ENCODE peak calls at places on chromosome 17, in six cellular contexts. X is IMR-90, L is AG04450, K is ovary, R is neural progenitor cell, I is heart left ventricle. D is an unnamed sample.

GRCh38 chr17:61128671-61129115 is 270.9 kb upstream of the TBX2 start:
- DNase-seq in R (no peak), L (no peak), K (no peak), I (peak; percentile 23), X (peak; percentile 52), D (no peak)

GRCh38 chr17:74419862-74420492 is 11.9 kb upstream of the GPRC5C start:
- DNase-seq in L (no peak), I (no peak), K (no peak), R (no peak), X (no peak), D (no peak)

GRCh38 chr17:80328620-80329380 is 68.1 kb downstream of the RNF213 start:
- DNase-seq in R (no peak), X (no peak), L (no peak), I (no peak), K (no peak), D (no peak)

GRCh38 chr17:8020251-8020650 is 17.8 kb downstream of the GUCY2D start:
- DNase-seq in R (no peak), X (no peak), I (no peak), L (no peak), K (no peak), D (no peak)

GRCh38 chr17:59375858-59376257 is 44.4 kb downstream of the YPEL2 start:
- DNase-seq in I (no peak), K (no peak), L (no peak), R (no peak), X (no peak), D (no peak)

GRCh38 chr17:58345500-58345899 is 6.5 kb downstream of the SUPT4H1 start:
- DNase-seq in R (no peak), I (no peak), X (no peak), L (no peak), K (no peak), D (no peak)

GRCh38 chr17:51397361-51398127 is 137.2 kb downstream of the UTP18 start:
- DNase-seq in I (no peak), X (peak; percentile 45), L (no peak), K (no peak), R (no peak), D (no peak)

GRCh38 chr17:49132699-49133364 is at the start of gene B4GALNT2:
- DNase-seq in R (peak; percentile 71), L (no peak), X (no peak), K (no peak), I (no peak), D (no peak)

GRCh38 chr17:2057130-2057713 is 2.3 kb downstream of the HIC1 start:
- DNase-seq in L (no peak), I (no peak), R (peak; percentile 73), X (no peak), K (no peak), D (no peak)

GRCh38 chr17:74598346-74599022 is 6.4 kb upstream of the CD300LD start:
- DNase-seq in K (no peak), I (no peak), R (no peak), X (no peak), L (no peak), D (no peak)

GRCh38 chr17:45294506-45294905 is 22.3 kb downstream of the MAP3K14 start:
- DNase-seq in I (peak; percentile 57), L (peak; percentile 50), K (no peak), R (no peak), X (peak; percentile 88), D (no peak)

GRCh38 chr17:7042507-7043194 is 1.2 kb downstream of the SLC16A11 start:
- DNase-seq in K (no peak), X (no peak), I (no peak), L (no peak), R (peak; percentile 41), D (no peak)

GRCh38 chr17:58666858-58667267 is 25.0 kb downstream of the TEX14 start:
- DNase-seq in K (peak; percentile 73), L (no peak), X (peak; percentile 79), I (peak; percentile 82), R (no peak), D (peak; percentile 6)

GRCh38 chr17:72624652-72625051 is 467.8 kb downstream of the SLC39A11 start:
- DNase-seq in X (no peak), I (no peak), L (no peak), R (no peak), K (no peak), D (no peak)

GRCh38 chr17:41421116-41421515 is 3.3 kb downstream of the KRT37 start:
- DNase-seq in K (no peak), X (peak; percentile 77), I (no peak), L (no peak), R (no peak), D (no peak)

GRCh38 chr17:38578229-38578628 is 27.5 kb downstream of the SRCIN1 start:
- DNase-seq in L (no peak), R (peak; percentile 72), I (no peak), K (no peak), X (no peak), D (no peak)

GRCh38 chr17:62791235-62792121 is 16.6 kb downstream of the MARCHF10 start:
- DNase-seq in I (no peak), K (no peak), X (peak; percentile 95), R (no peak), L (peak; percentile 85), D (no peak)

GRCh38 chr17:77374170-77374936 is 233.6 kb downstream of the SEC14L1 start:
- DNase-seq in I (peak; percentile 88), R (peak; percentile 96), K (peak; percentile 84), X (peak; percentile 86), L (peak; percentile 74), D (no peak)

GRCh38 chr17:42436401-42436800 is 13.3 kb upstream of the CAVIN1 start:
- DNase-seq in X (peak; percentile 99), K (peak; percentile 48), L (peak; percentile 94), I (peak; percentile 68), R (no peak), D (no peak)

GRCh38 chr17:40361925-40362695 is 2.4 kb downstream of the GJD3 start:
- DNase-seq in X (no peak), I (no peak), K (no peak), L (no peak), R (no peak), D (no peak)

GRCh38 chr17:40281663-40282062 is 6.0 kb upstream of the CDC6 start:
- DNase-seq in K (no peak), I (no peak), R (no peak), X (no peak), L (no peak), D (no peak)

GRCh38 chr17:59830846-59831486 is 61.8 kb downstream of the TUBD1 start:
- DNase-seq in R (no peak), K (no peak), X (no peak), L (no peak), I (peak; percentile 10), D (no peak)

GRCh38 chr17:31095239-31096105 is 695 bp downstream of the NF1 start:
- DNase-seq in X (peak; percentile 47), R (peak; percentile 93), I (peak; percentile 55), L (no peak), K (peak; percentile 67), D (no peak)

GRCh38 chr17:14775761-14776492 is 475.0 kb downstream of the HS3ST3B1 start:
- DNase-seq in I (no peak), L (no peak), R (no peak), X (no peak), K (no peak), D (no peak)

GRCh38 chr17:8185580-8186445 is 4.2 kb downstream of the BORCS6 start:
- DNase-seq in X (peak; percentile 57), I (peak; percentile 91), L (peak; percentile 32), K (peak; percentile 92), R (peak; percentile 88), D (peak; percentile 84)

GRCh38 chr17:9890124-9890523 is 14.9 kb downstream of the RCVRN start:
- DNase-seq in K (no peak), I (no peak), R (peak; percentile 75), X (no peak), L (no peak), D (no peak)

GRCh38 chr17:64091116-64091515 is 38.8 kb downstream of the ERN1 start:
- DNase-seq in R (no peak), I (no peak), X (peak; percentile 61), K (no peak), L (no peak), D (no peak)

GRCh38 chr17:2337811-2338657 is 733 bp downstream of the SGSM2 start:
- DNase-seq in L (no peak), X (peak; percentile 44), I (peak; percentile 61), K (peak; percentile 72), R (peak; percentile 73), D (no peak)

GRCh38 chr17:76032073-76032779 is 5.1 kb upstream of the EVPL start:
- DNase-seq in X (no peak), K (no peak), R (no peak), I (no peak), L (no peak), D (no peak)
- H3K27ac ChIP-seq in X (no peak overlapping the region), K (no peak overlapping the region), R (no peak overlapping the region), I (no peak overlapping the region), L (no peak overlapping the region), D (no peak overlapping the region)

DNA sequence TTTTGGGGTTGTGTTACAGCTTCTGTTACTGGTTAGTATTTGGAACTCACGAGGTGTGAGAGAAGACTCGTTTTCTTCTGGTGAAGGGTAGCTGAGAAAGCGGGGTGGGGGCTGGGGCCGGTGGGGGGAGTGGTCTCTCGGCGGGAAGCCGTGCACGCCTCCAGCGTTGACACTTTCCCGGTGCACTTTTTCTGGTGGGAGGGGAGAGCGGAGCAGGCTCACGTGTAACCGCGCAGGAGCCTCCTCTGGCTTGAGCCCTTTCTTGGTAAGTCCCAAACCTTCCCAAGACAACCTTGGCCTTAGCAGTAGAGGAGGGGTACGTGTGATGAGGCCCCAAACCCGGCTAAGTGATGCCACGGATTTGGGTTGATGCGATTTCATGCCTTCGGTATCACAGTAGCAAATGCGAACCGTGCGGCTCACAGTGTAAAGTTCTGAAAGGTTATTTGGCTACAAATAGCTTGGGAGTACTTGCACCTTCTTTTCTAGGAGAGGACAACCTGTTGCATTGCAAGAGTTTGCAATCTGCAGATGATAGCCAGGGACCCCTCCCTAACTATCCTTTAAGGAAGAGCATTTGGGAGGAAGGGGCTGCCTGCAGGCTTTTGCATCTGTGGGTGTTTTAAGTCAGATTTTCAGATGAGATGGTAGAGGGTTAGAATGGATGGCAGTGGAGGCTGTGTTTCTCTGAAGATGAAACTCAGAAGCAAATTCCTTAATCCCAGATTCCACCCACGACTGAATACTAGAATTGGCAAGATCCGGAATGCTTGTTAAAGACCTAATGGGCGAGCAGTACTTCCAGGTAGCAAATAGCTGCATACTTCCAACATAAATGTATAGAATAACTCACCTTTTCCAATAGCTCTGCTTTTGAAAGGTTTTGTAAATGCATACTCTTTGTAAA is 1.5 kb downstream of the HLF start:
- DNase-seq in X (no peak), K (peak; percentile 64), L (no peak), R (peak; percentile 38), I (peak; percentile 32), D (peak; percentile 47)
- H3K27ac ChIP-seq in X (no peak overlapping the region), K (peak overlapping the region; percentile 87), L (no peak overlapping the region), R (no peak overlapping the region), I (peak overlapping the region; percentile 60), D (peak overlapping the region; percentile 58)

GRCh38 chr17:81468111-81468764 is 44.4 kb downstream of the ACTG1 start:
- DNase-seq in I (no peak), R (no peak), L (no peak), X (no peak), K (no peak), D (no peak)
- H3K27ac ChIP-seq in I (no peak overlapping the region), R (no peak overlapping the region), L (no peak overlapping the region), X (no peak overlapping the region), K (no peak overlapping the region), D (no peak overlapping the region)

DNA sequence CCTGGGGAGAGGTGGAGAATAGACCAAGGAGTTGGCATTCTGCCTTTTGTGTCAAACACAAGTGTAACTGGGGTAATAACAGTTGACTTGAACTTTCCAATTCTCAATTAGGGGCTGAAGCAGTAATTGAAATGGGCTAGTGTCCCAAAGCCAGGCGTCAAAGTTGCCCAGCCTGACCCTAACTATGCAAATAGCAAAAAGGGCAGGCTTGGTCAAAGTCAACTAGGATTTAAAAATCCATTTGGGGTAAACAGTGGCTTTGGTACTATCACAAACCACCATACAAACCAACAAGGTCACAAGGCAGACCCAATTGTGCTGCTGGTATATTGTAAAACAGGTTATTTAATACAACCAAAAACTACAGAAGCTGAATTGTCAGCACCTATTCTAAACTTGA is 18.0 kb downstream of the NFE2L1 start:
- DNase-seq in X (no peak), R (no peak), I (no peak), L (no peak), K (no peak), D (no peak)
- H3K27ac ChIP-seq in X (no peak overlapping the region), R (no peak overlapping the region), I (no peak overlapping the region), L (no peak overlapping the region), K (no peak overlapping the region), D (no peak overlapping the region)

D was measured in caudate nucleus.